ENCODE peak calls at places on chromosomes 2 and 18, in five cellular contexts. J is GM12878, T is HepG2, Y is SK-N-SH, H is K562. D is an unnamed sample.

GRCh38 chr2:37544617-37545031 is 126.8 kb downstream of the CDC42EP3 start:
- DNase-seq in J (no peak), T (no peak), Y (no peak), H (no peak), D (no peak)

GRCh38 chr2:10954856-10955818 is 43.4 kb downstream of the KCNF1 start:
- DNase-seq in J (no peak), T (no peak), Y (no peak), H (no peak), D (no peak)

GRCh38 chr2:88177556-88177955 is 7.4 kb downstream of the THNSL2 start:
- DNase-seq in J (no peak), T (no peak), Y (no peak), H (no peak), D (no peak)

GRCh38 chr2:109156052-109156451 is 27.0 kb downstream of the SH3RF3 start:
- DNase-seq in J (no peak), T (no peak), Y (no peak), H (no peak), D (no peak)

GRCh38 chr2:27723372-27724144 is 48.0 kb upstream of the MRPL33 start:
- DNase-seq in J (no peak), T (peak), Y (peak), H (peak), D (peak)

GRCh38 chr18:57698571-57699276 is 77.1 kb upstream of the NARS1 start:
- DNase-seq in J (no peak), T (no peak), Y (no peak), H (no peak), D (no peak)

GRCh38 chr2:43224131-43224570 is 2.3 kb downstream of the ZFP36L2 start:
- DNase-seq in J (no peak), T (peak), Y (peak), H (no peak), D (no peak)

GRCh38 chr18:32576296-32576916 is 105.7 kb upstream of the GAREM1 start:
- DNase-seq in J (no peak), T (peak), Y (peak), H (no peak), D (peak)

GRCh38 chr2:126788652-126789051 is 110.0 kb upstream of the TEX51 start:
- DNase-seq in J (no peak), T (no peak), Y (no peak), H (no peak), D (no peak)

GRCh38 chr2:222318026-222318711 is 19.4 kb upstream of the PAX3 start:
- DNase-seq in J (no peak), T (peak), Y (peak), H (no peak), D (peak)

GRCh38 chr2:7077660-7078278 is 160.6 kb downstream of the RNF144A start:
- DNase-seq in J (no peak), T (no peak), Y (no peak), H (no peak), D (no peak)
- TF ChIP-seq FOXM1 in J (no peak), T (no peak), Y (no peak), H (no peak), D (no peak)

GRCh38 chr2:24702800-24703199 is 90.4 kb downstream of the PTRHD1 start:
- DNase-seq in J (no peak), T (no peak), Y (no peak), H (no peak), D (no peak)
- TF ChIP-seq FOXM1 in J (no peak), T (no peak), Y (no peak), H (no peak), D (no peak)

DNA sequence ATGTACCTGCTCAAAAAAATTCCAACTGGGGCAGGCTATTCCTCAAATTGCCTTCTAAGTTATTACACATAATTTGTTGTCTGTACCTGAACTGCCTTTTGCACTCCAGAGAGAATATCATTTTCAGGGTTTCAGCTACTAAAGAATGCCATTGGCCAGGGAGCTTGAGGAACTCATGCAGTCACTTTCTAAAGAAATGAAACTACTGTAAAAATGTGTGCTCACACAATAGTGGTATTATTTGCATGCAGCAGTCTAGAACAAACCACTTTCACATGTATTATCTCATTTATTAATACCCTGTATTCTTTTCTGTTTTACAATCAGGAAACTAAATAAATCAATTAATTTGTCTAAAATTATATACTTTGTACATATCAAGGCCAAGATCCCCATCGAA is 152.1 kb downstream of the PID1 start:
- DNase-seq in J (no peak), T (no peak), Y (no peak), H (no peak), D (no peak)
- TF ChIP-seq FOXM1 in J (no peak), T (no peak), Y (no peak), H (no peak), D (no peak)

DNA sequence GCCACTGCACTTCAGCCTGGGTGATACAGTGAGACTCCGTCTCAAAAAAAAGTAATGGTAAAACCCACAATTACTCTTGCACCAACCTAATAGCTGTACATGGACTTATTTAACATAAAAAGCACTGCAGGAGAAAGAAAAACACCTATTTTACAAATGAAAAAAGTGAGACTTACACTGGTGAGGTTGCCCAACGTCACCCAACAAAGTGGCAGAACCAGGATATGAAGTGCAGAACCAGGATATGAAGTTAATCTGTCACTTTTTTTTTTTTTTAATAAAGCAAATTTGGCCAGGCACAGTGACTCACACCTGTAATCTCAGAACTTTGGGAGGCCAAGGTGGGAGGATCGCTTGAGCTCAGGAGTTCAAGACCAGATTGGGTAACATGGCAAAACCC is 13.5 kb upstream of the STK17B start:
- DNase-seq in J (no peak), T (no peak), Y (no peak), H (no peak), D (no peak)
- TF ChIP-seq FOXM1 in J (no peak), T (no peak), Y (no peak), H (no peak), D (no peak)

DNA sequence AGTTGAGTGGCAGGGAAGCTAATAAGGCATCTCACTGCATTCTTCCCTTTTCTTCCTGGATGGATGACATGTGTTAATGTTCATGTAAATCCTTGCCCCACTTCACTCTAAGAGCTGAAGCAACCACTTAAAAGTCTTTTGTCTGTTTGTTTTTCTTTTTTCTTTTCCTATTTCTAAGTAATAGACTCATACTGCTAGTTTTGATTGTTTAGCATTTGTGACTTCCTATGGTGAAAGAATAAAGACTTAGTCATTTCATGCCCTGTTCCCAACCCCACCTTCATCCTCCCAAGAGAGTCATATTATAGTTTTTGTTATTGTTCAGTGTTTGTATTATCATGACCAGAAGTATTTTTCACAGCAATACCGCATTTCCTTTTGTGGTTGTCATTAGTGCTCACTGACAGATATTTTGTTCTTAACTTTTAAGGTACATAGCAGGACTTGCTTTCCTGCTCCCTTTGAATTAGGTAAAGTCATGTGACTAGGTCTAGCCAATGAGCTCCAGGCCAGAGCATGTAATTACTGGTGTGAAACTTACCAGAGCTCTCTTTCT is 18.1 kb upstream of the SPP2 start:
- DNase-seq in J (no peak), T (no peak), Y (no peak), H (no peak), D (no peak)
- TF ChIP-seq FOXM1 in J (no peak), T (no peak), Y (no peak), H (no peak), D (no peak)

DNA sequence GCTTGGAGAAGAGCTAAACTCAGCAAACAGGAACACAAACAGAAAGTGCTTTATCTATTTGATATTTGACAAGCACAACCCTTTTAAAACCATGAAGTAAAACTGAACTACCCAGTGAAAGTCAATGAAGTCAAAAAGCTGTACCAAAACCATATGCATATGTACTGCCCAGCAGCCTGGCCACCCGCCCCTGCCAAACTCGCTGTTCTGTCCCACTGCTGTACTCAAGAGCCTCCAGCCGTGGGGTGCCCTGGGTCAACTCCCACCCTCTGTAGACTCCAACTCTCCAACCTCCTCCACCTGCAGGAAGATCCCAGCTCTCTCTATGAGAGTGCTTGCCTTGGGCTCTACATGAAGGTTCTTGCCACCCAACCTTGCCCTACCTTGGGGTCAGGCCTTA is 268.2 kb downstream of the AGPS start:
- DNase-seq in J (no peak), T (no peak), Y (no peak), H (no peak), D (no peak)
- TF ChIP-seq FOXM1 in J (no peak), T (no peak), Y (no peak), H (no peak), D (no peak)

DNA sequence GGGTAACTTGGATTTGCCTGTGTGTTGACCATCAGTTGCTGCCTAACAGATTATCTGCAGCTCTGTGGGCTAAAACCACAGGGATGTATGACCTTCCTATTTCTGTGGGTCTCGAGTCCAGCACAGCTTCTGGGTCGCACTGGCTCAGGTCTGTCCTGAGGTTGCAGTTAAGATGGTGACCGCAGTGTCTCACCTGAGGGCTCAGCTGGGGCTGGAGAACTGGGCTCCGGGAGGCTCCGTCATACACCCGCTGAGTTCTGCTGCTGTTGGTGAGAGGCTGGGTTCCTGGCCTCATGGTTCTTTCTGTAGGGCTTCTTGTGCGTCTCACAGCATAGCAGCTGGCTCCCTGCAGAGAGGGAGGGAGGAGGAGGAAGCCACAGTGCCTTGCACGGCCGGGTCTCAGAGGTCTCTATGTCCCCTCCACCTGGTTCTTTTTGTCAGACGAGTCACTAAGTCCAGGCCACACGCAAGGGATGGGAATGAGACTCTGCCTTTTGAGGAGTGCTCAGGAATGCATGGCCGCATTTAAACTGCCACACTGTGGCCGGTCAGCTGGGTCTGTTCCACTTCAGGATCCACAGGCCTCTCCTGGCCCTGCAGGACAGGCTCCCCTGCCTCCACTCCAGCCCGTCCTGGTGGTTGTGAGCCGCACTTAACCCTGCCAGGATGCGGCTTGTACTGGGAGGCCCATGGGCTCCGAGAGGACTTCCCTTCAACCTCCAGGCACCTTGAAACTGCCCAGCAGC is 67.2 kb downstream of the ADI1 start:
- DNase-seq in J (no peak), T (no peak), Y (no peak), H (no peak), D (no peak)
- TF ChIP-seq FOXM1 in J (no peak), T (no peak), Y (no peak), H (no peak), D (no peak)

GRCh38 chr2:168466190-168466737 is 10.2 kb downstream of the CERS6 start:
- DNase-seq in J (no peak), T (no peak), Y (no peak), H (no peak), D (no peak)

GRCh38 chr2:168468354-168468753 is 12.3 kb downstream of the CERS6 start:
- DNase-seq in J (no peak), T (no peak), Y (no peak), H (no peak), D (no peak)

GRCh38 chr2:168469281-168469988 is 13.4 kb downstream of the CERS6 start:
- DNase-seq in J (peak), T (no peak), Y (no peak), H (no peak), D (no peak)

GRCh38 chr2:168466834-168467565 is 10.9 kb downstream of the CERS6 start:
- DNase-seq in J (no peak), T (no peak), Y (no peak), H (no peak), D (no peak)

GRCh38 chr2:168467729-168468128 is 11.7 kb downstream of the CERS6 start:
- DNase-seq in J (no peak), T (peak), Y (no peak), H (no peak), D (no peak)
- TF ChIP-seq FOXM1 in J (no peak), T (no peak), Y (no peak), H (no peak), D (no peak)